ENCODE peak calls at places on chromosomes 5 and 9, in six cellular contexts. D is HS-5; W is AG09319; M is amygdala; U is effector memory CD4-positive, alpha-beta T cell; B is C1 segment of cervical spinal cord. G is an unnamed sample.

GRCh38 chr9:126883636-126884035 is 23.2 kb downstream of the ZBTB34 start:
- DNase-seq in U (no peak), M (no peak), B (no peak), W (no peak), D (no peak), G (no peak)

GRCh38 chr5:115068239-115069086 is 101.2 kb downstream of the TRIM36 start:
- DNase-seq in M (no peak), D (peak), B (no peak), U (no peak), W (no peak), G (no peak)

GRCh38 chr9:76023715-76024195 is 133.3 kb downstream of the PCSK5 start:
- DNase-seq in U (no peak), D (no peak), W (no peak), B (no peak), M (no peak), G (no peak)

GRCh38 chr5:1406681-1407640 is 38.3 kb downstream of the SLC6A3 start:
- DNase-seq in B (no peak), U (no peak), D (no peak), W (no peak), M (no peak), G (no peak)

GRCh38 chr5:16137177-16137576 is 42.4 kb downstream of the MARCHF11 start:
- DNase-seq in M (no peak), U (no peak), W (no peak), D (no peak), B (no peak), G (no peak)

GRCh38 chr5:179121667-179122111 is 61.5 kb downstream of the ZNF354C start:
- DNase-seq in U (no peak), M (no peak), B (no peak), D (no peak), W (no peak), G (no peak)

GRCh38 chr5:74622944-74623343 is 17.6 kb downstream of the ENC1 start:
- DNase-seq in W (no peak), B (no peak), U (no peak), M (no peak), D (no peak), G (no peak)

GRCh38 chr5:123371575-123372179 is 51.5 kb downstream of the CEP120 start:
- DNase-seq in U (no peak), B (no peak), M (no peak), D (no peak), W (no peak), G (peak)

GRCh38 chr5:7926296-7926695 is 57.3 kb downstream of the MTRR start:
- DNase-seq in W (peak), D (peak), U (no peak), B (no peak), M (no peak), G (peak)

GRCh38 chr9:91886433-91887031 is 63.5 kb downstream of the ROR2 start:
- DNase-seq in U (no peak), M (no peak), W (no peak), D (no peak), B (no peak), G (no peak)

GRCh38 chr5:122770479-122770878 is 4.4 kb upstream of the SNX2 start:
- DNase-seq in D (no peak), U (no peak), M (no peak), B (no peak), W (no peak), G (no peak)

GRCh38 chr5:138303365-138303764 is 28.2 kb downstream of the CDC25C start:
- DNase-seq in U (no peak), B (no peak), W (no peak), M (no peak), D (no peak), G (no peak)

GRCh38 chr5:73637565-73637964 is 11.6 kb downstream of the ARHGEF28 start:
- DNase-seq in M (no peak), D (no peak), W (no peak), U (no peak), B (no peak), G (no peak)

GRCh38 chr9:27194401-27195091 is 85.5 kb downstream of the TEK start:
- DNase-seq in U (no peak), B (no peak), M (no peak), D (peak), W (no peak), G (peak)

G was measured in HS-27A.